ENCODE peak calls at places on chromosomes 4 and X, in eight cellular contexts. G is aorta; T is left colon; K is substantia nigra; E is adipocyte; L is activated naive CD8-positive, alpha-beta T cell treated with anti-CD3 and anti-CD28 coated beads, Interleukin-2, amount 50 U/mL, for 24 hours; H is GM12891; F is endothelial cell. M is an unnamed sample.
A peak's percentile ranks its signal among the peaks of the same experiment; 100 is the strongest.

GRCh38 chr4:102959503-102959902 is 60.0 kb downstream of the SLC9B1 start:
- DNase-seq in G (no peak), T (no peak), K (no peak), E (no peak), L (no peak), H (no peak), F (no peak), M (no peak)

GRCh38 chrX:140661657-140662056 is 47.9 kb upstream of the LINC00632 start:
- DNase-seq in G (no peak), T (no peak), K (no peak), E (no peak), L (no peak), H (no peak), F (no peak), M (no peak)

GRCh38 chr4:42927946-42928345 is 35.4 kb downstream of the GRXCR1 start:
- DNase-seq in G (no peak), T (no peak), K (no peak), E (no peak), L (no peak), H (no peak), F (no peak), M (no peak)

GRCh38 chr4:187387709-187388108 is 607.9 kb upstream of the ZFP42 start:
- DNase-seq in G (no peak), T (no peak), K (no peak), E (peak; percentile 75), L (no peak), H (no peak), F (no peak), M (no peak)

GRCh38 chr4:95547708-95548471 is 883 bp downstream of the UNC5C start:
- DNase-seq in G (peak; percentile 81), T (peak; percentile 21), K (peak; percentile 77), E (peak; percentile 74), L (no peak), H (no peak), F (peak; percentile 28), M (no peak)

GRCh38 chrX:15631637-15632036 is 30.9 kb upstream of the ACE2 start:
- DNase-seq in G (no peak), T (no peak), K (no peak), E (no peak), L (no peak), H (no peak), F (no peak), M (no peak)

GRCh38 chrX:154735695-154736393 is 15.0 kb downstream of the GAB3 start:
- DNase-seq in G (peak; percentile 83), T (no peak), K (no peak), E (peak; percentile 85), L (no peak), H (no peak), F (no peak), M (no peak)

GRCh38 chrX:134423606-134424005 is 36.4 kb upstream of the HPRT1 start:
- DNase-seq in G (no peak), T (no peak), K (no peak), E (peak; percentile 47), L (no peak), H (no peak), F (no peak), M (no peak)

M was measured in vagina.